ENCODE peak calls at places on chromosomes 1 and 21, in five cellular contexts. One of them, this sample, is unnamed.
A peak's percentile ranks its signal among the peaks of the same experiment; 100 is the strongest.

GRCh38 chr1:225607355-225607754 is 45.6 kb downstream of the ENAH start:
- DNase-seq in tibial artery: no peak
- DNase-seq in retinal pigment epithelial cell: no peak
- DNase-seq in heart left ventricle: no peak
- DNase-seq in right lobe of liver: no peak
- DNase-seq in this sample: no peak

GRCh38 chr1:15680131-15680530 is 4.0 kb upstream of the PLEKHM2 start:
- DNase-seq in right lobe of liver: no peak
- DNase-seq in retinal pigment epithelial cell: peak; percentile 65
- DNase-seq in heart left ventricle: no peak
- DNase-seq in tibial artery: no peak
- DNase-seq in this sample: no peak

GRCh38 chr1:202642619-202643291 is 67.5 kb downstream of the SYT2 start:
- DNase-seq in heart left ventricle: no peak
- DNase-seq in right lobe of liver: no peak
- DNase-seq in retinal pigment epithelial cell: no peak
- DNase-seq in tibial artery: no peak
- DNase-seq in this sample: no peak

GRCh38 chr1:48851638-48852037 is 74.9 kb upstream of the BEND5 start:
- DNase-seq in heart left ventricle: no peak
- DNase-seq in retinal pigment epithelial cell: no peak
- DNase-seq in tibial artery: no peak
- DNase-seq in right lobe of liver: no peak
- DNase-seq in this sample: no peak

GRCh38 chr21:45322960-45323461 is 35.3 kb upstream of the POFUT2 start:
- DNase-seq in tibial artery: peak; percentile 75
- DNase-seq in retinal pigment epithelial cell: no peak
- DNase-seq in right lobe of liver: peak; percentile 45
- DNase-seq in heart left ventricle: peak; percentile 43
- DNase-seq in this sample: no peak

GRCh38 chr1:97108200-97108599 is 386.6 kb downstream of the PTBP2 start:
- DNase-seq in retinal pigment epithelial cell: no peak
- DNase-seq in heart left ventricle: no peak
- DNase-seq in tibial artery: no peak
- DNase-seq in right lobe of liver: no peak
- DNase-seq in this sample: no peak

GRCh38 chr1:152047607-152047953 is 10.8 kb upstream of the S100A11 start:
- DNase-seq in retinal pigment epithelial cell: peak; percentile 60
- DNase-seq in right lobe of liver: no peak
- DNase-seq in tibial artery: peak; percentile 52
- DNase-seq in heart left ventricle: peak; percentile 45
- DNase-seq in this sample: no peak

GRCh38 chr1:14996133-14997050 is 157.2 kb upstream of the TMEM51 start:
- DNase-seq in heart left ventricle: no peak
- DNase-seq in tibial artery: peak; percentile 32
- DNase-seq in retinal pigment epithelial cell: no peak
- DNase-seq in right lobe of liver: no peak
- DNase-seq in this sample: no peak

GRCh38 chr1:210777914-210778313 is 356.0 kb downstream of the KCNH1 start:
- DNase-seq in retinal pigment epithelial cell: no peak
- DNase-seq in right lobe of liver: no peak
- DNase-seq in tibial artery: no peak
- DNase-seq in heart left ventricle: no peak
- DNase-seq in this sample: no peak

GRCh38 chr1:183038913-183039312 is 15.7 kb downstream of the LAMC1 start:
- DNase-seq in heart left ventricle: no peak
- DNase-seq in tibial artery: no peak
- DNase-seq in right lobe of liver: no peak
- DNase-seq in retinal pigment epithelial cell: no peak
- DNase-seq in this sample: no peak

GRCh38 chr1:94677087-94677486 is 135.5 kb upstream of the F3 start:
- DNase-seq in retinal pigment epithelial cell: no peak
- DNase-seq in tibial artery: no peak
- DNase-seq in heart left ventricle: no peak
- DNase-seq in right lobe of liver: no peak
- DNase-seq in this sample: no peak

GRCh38 chr1:219476116-219476515 is 136.8 kb downstream of the ZC3H11B start:
- DNase-seq in right lobe of liver: no peak
- DNase-seq in retinal pigment epithelial cell: no peak
- DNase-seq in heart left ventricle: no peak
- DNase-seq in tibial artery: no peak
- DNase-seq in this sample: no peak

GRCh38 chr1:102954576-102954975 is 153.7 kb downstream of the COL11A1 start:
- DNase-seq in heart left ventricle: no peak
- DNase-seq in retinal pigment epithelial cell: no peak
- DNase-seq in right lobe of liver: no peak
- DNase-seq in tibial artery: no peak
- DNase-seq in this sample: no peak

GRCh38 chr21:18155508-18156193 is 89.0 kb upstream of the CHODL start:
- DNase-seq in right lobe of liver: no peak
- DNase-seq in heart left ventricle: no peak
- DNase-seq in retinal pigment epithelial cell: peak; percentile 39
- DNase-seq in tibial artery: no peak
- DNase-seq in this sample: peak; percentile 41

GRCh38 chr1:175824079-175824478 is 80.7 kb upstream of the TNR start:
- DNase-seq in tibial artery: no peak
- DNase-seq in heart left ventricle: peak; percentile 30
- DNase-seq in right lobe of liver: no peak
- DNase-seq in retinal pigment epithelial cell: no peak
- DNase-seq in this sample: no peak

GRCh38 chr1:21552715-21553114 is 43.5 kb downstream of the ALPL start:
- DNase-seq in heart left ventricle: no peak
- DNase-seq in tibial artery: no peak
- DNase-seq in right lobe of liver: no peak
- DNase-seq in retinal pigment epithelial cell: no peak
- DNase-seq in this sample: peak; percentile 92

GRCh38 chr1:2528966-2529750 is 905 bp downstream of the HES5 start:
- DNase-seq in retinal pigment epithelial cell: no peak
- DNase-seq in heart left ventricle: no peak
- DNase-seq in tibial artery: no peak
- DNase-seq in right lobe of liver: peak; percentile 70
- DNase-seq in this sample: no peak

GRCh38 chr1:173205146-173206051 is 1.7 kb downstream of the TNFSF4 start:
- DNase-seq in heart left ventricle: no peak
- DNase-seq in right lobe of liver: peak; percentile 47
- DNase-seq in retinal pigment epithelial cell: no peak
- DNase-seq in tibial artery: no peak
- DNase-seq in this sample: peak; percentile 38

GRCh38 chr1:4702927-4703326 is 48.5 kb downstream of the AJAP1 start:
- DNase-seq in retinal pigment epithelial cell: no peak
- DNase-seq in right lobe of liver: no peak
- DNase-seq in heart left ventricle: no peak
- DNase-seq in tibial artery: no peak
- DNase-seq in this sample: no peak

GRCh38 chr1:210434224-210434623 is 105.5 kb downstream of the HHAT start:
- DNase-seq in tibial artery: no peak
- DNase-seq in right lobe of liver: no peak
- DNase-seq in heart left ventricle: no peak
- DNase-seq in retinal pigment epithelial cell: no peak
- DNase-seq in this sample: no peak

GRCh38 chr1:153750026-153750995 is 22.5 kb downstream of the INTS3 start:
- DNase-seq in retinal pigment epithelial cell: no peak
- DNase-seq in tibial artery: peak; percentile 82
- DNase-seq in right lobe of liver: no peak
- DNase-seq in heart left ventricle: no peak
- DNase-seq in this sample: no peak

GRCh38 chr21:35563885-35564451 is 496.4 kb downstream of the SETD4 start:
- DNase-seq in tibial artery: peak; percentile 60
- DNase-seq in retinal pigment epithelial cell: no peak
- DNase-seq in heart left ventricle: peak; percentile 83
- DNase-seq in right lobe of liver: no peak
- DNase-seq in this sample: peak; percentile 99

GRCh38 chr1:902802-903201 is 20.9 kb upstream of the SAMD11 start:
- DNase-seq in heart left ventricle: no peak
- DNase-seq in right lobe of liver: peak; percentile 33
- DNase-seq in retinal pigment epithelial cell: no peak
- DNase-seq in tibial artery: no peak
- DNase-seq in this sample: no peak

GRCh38 chr1:1760715-1761114 is 17.6 kb downstream of the NADK start:
- DNase-seq in right lobe of liver: no peak
- DNase-seq in retinal pigment epithelial cell: no peak
- DNase-seq in heart left ventricle: no peak
- DNase-seq in tibial artery: no peak
- DNase-seq in this sample: no peak

GRCh38 chr1:35324486-35324885 is 56.0 kb downstream of the ZMYM4 start:
- DNase-seq in heart left ventricle: no peak
- DNase-seq in retinal pigment epithelial cell: no peak
- DNase-seq in tibial artery: no peak
- DNase-seq in right lobe of liver: no peak
- DNase-seq in this sample: no peak

GRCh38 chr1:90614872-90615271 is 102.2 kb downstream of the BARHL2 start:
- DNase-seq in heart left ventricle: no peak
- DNase-seq in retinal pigment epithelial cell: no peak
- DNase-seq in right lobe of liver: no peak
- DNase-seq in tibial artery: no peak
- DNase-seq in this sample: no peak

GRCh38 chr1:51648180-51649109 is 31.6 kb downstream of the OSBPL9 start:
- DNase-seq in right lobe of liver: no peak
- DNase-seq in tibial artery: peak; percentile 48
- DNase-seq in heart left ventricle: peak; percentile 31
- DNase-seq in retinal pigment epithelial cell: no peak
- DNase-seq in this sample: no peak

GRCh38 chr1:116553386-116554115 is 17.3 kb downstream of the CD58 start:
- DNase-seq in tibial artery: no peak
- DNase-seq in retinal pigment epithelial cell: no peak
- DNase-seq in right lobe of liver: no peak
- DNase-seq in heart left ventricle: no peak
- DNase-seq in this sample: no peak

GRCh38 chr21:36744560-36745231 is 45.8 kb downstream of the SIM2 start:
- DNase-seq in right lobe of liver: no peak
- DNase-seq in heart left ventricle: peak; percentile 38
- DNase-seq in tibial artery: no peak
- DNase-seq in retinal pigment epithelial cell: no peak
- DNase-seq in this sample: no peak

GRCh38 chr1:226549937-226550670 is 1.5 kb downstream of the STUM start:
- DNase-seq in retinal pigment epithelial cell: no peak
- DNase-seq in heart left ventricle: peak; percentile 63
- DNase-seq in right lobe of liver: no peak
- DNase-seq in tibial artery: peak; percentile 39
- DNase-seq in this sample: no peak

GRCh38 chr1:31460027-31460426 is 47.0 kb downstream of the SERINC2 start:
- DNase-seq in retinal pigment epithelial cell: no peak
- DNase-seq in heart left ventricle: no peak
- DNase-seq in right lobe of liver: no peak
- DNase-seq in tibial artery: no peak
- DNase-seq in this sample: no peak
- TF ChIP-seq CTCF in retinal pigment epithelial cell: peak; percentile 24
- TF ChIP-seq CTCF in heart left ventricle: no peak
- TF ChIP-seq CTCF in right lobe of liver: peak; percentile 19
- TF ChIP-seq CTCF in tibial artery: no peak
- TF ChIP-seq CTCF in this sample: peak; percentile 13

GRCh38 chr1:67687649-67688048 is 2.6 kb downstream of the GADD45A start:
- DNase-seq in right lobe of liver: no peak
- DNase-seq in heart left ventricle: no peak
- DNase-seq in tibial artery: no peak
- DNase-seq in retinal pigment epithelial cell: peak; percentile 73
- DNase-seq in this sample: peak; percentile 52
- H3K4me3 ChIP-seq in right lobe of liver: no peak overlapping the region
- H3K4me3 ChIP-seq in heart left ventricle: no peak overlapping the region
- H3K4me3 ChIP-seq in tibial artery: peak overlapping the region; percentile 88
- H3K4me3 ChIP-seq in retinal pigment epithelial cell: peak overlapping the region; percentile 98
- H3K4me3 ChIP-seq in this sample: peak overlapping the region; percentile 94

GRCh38 chr1:156618853-156619581 is at the start of gene HAPLN2:
- DNase-seq in right lobe of liver: no peak
- DNase-seq in heart left ventricle: no peak
- DNase-seq in tibial artery: no peak
- DNase-seq in retinal pigment epithelial cell: no peak
- DNase-seq in this sample: no peak
- TF ChIP-seq CTCF in right lobe of liver: peak; percentile 22
- TF ChIP-seq CTCF in heart left ventricle: peak; percentile 35
- TF ChIP-seq CTCF in tibial artery: no peak
- TF ChIP-seq CTCF in retinal pigment epithelial cell: peak; percentile 75
- TF ChIP-seq CTCF in this sample: peak; percentile 52

DNA sequence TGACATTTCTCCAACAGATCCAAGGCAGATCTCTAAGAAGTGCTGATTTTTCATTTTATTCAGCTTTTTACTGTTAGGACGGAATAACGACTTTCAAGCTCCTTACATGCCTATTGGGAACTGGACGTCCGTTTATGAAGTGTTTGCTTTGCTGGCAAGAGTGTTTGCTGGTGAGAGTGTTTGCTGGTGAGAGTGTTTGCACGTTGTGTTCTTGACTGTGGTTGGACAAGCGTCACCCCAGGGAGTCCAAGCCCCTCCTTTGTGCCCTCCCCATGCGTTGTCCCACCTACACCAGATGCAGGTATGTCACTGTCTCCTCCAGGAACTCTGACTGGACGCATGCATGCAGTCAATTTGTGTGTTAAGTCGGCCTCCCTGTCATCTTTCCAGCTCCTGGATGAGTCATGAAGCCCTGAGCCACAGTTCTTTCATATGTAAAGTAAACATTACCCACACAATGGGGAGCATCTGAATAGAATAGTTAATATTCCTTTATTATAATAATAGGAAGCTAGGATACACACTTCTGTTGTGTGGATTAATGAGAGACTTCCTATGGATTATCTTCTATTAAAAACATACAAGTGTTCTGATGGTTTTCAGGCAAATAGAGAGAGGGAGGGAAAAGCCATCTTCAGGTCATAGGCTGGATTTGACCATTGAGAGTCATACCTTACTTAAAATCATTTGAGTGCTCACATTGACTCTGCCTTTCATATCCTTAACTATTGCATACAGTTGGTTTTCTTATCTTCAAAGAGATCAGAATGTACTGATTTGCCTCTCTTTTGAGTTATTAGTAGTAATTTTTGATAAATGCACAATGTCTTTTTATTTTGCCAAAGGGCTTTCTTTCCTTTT is 119.2 kb downstream of the GALNT2 start:
- DNase-seq in tibial artery: no peak
- DNase-seq in right lobe of liver: peak; percentile 71
- DNase-seq in retinal pigment epithelial cell: peak; percentile 39
- DNase-seq in heart left ventricle: peak; percentile 41
- DNase-seq in this sample: peak; percentile 93
- H3K4me3 ChIP-seq in tibial artery: no peak overlapping the region
- H3K4me3 ChIP-seq in right lobe of liver: peak overlapping the region; percentile 22
- H3K4me3 ChIP-seq in retinal pigment epithelial cell: no peak overlapping the region
- H3K4me3 ChIP-seq in heart left ventricle: no peak overlapping the region
- H3K4me3 ChIP-seq in this sample: no peak overlapping the region

DNA sequence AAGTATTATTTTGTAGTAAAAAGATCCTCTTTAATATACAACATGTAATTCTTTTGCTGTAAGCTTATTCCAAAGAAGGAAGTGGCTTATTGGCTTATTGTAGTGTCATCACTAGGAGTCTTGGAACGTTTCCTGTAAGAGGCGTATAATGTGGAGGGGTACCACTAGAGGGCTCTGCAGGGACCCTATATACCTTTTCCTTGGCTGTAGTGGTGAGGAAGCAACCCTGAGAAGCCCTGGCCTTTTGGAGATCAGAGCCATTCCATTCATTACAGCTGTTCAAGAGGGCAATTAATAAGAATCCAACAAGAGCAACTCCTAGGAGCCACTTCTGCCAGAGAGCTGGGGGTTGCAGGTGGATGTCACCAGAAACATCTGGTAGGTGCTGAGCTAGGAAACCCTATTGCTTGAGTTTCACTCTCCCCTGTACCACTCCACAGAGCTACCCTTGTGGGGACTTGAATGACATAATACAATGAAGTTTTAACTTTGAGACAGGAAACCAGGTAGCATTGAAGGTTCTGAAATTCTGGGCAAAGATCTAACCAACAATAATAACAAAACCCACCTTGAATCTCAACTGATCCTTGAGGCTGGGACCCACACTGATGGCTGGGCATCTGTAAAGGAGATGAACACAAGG is 160.4 kb upstream of the COA6 start:
- DNase-seq in retinal pigment epithelial cell: peak; percentile 21
- DNase-seq in tibial artery: no peak
- DNase-seq in heart left ventricle: no peak
- DNase-seq in right lobe of liver: no peak
- DNase-seq in this sample: peak; percentile 23
- TF ChIP-seq CTCF in retinal pigment epithelial cell: peak; percentile 73
- TF ChIP-seq CTCF in tibial artery: no peak
- TF ChIP-seq CTCF in heart left ventricle: no peak
- TF ChIP-seq CTCF in right lobe of liver: peak; percentile 38
- TF ChIP-seq CTCF in this sample: peak; percentile 56

This sample was measured in astrocyte of the cerebellum.